ENCODE peak calls at places on chromosomes 11 and 22, in four cellular contexts. L is body of pancreas, I is A549, H is right lobe of liver. R is an unnamed sample.

GRCh38 chr22:49535126-49535525 is 292.5 kb downstream of the BRD1 start:
- DNase-seq in I (no peak), H (no peak), L (peak; percentile 3), R (no peak)

GRCh38 chr11:106077609-106078517 is at the start of gene AASDHPPT:
- DNase-seq in L (peak; percentile 43), H (no peak), I (peak; percentile 1), R (no peak)

GRCh38 chr11:8092587-8093424 is 11.8 kb downstream of the TUB start:
- DNase-seq in I (peak; percentile 85), L (peak; percentile 76), H (no peak), R (peak; percentile 28)

GRCh38 chr11:76686261-76687079 is 15.9 kb upstream of the LRRC32 start:
- DNase-seq in H (no peak), L (no peak), I (no peak), R (no peak)

GRCh38 chr11:59025097-59025496 is 61.0 kb upstream of the GLYATL1B start:
- DNase-seq in I (no peak), H (no peak), L (no peak), R (no peak)

GRCh38 chr22:30878516-30879365 is 89.8 kb downstream of the MORC2 start:
- DNase-seq in I (no peak), L (no peak), H (peak; percentile 42), R (no peak)

GRCh38 chr11:19953909-19954308 is 206.4 kb downstream of the DBX1 start:
- DNase-seq in L (peak; percentile 66), H (no peak), I (peak; percentile 64), R (no peak)

GRCh38 chr11:125412509-125412908 is 83.6 kb downstream of the FEZ1 start:
- DNase-seq in H (no peak), I (no peak), L (no peak), R (no peak)

GRCh38 chr11:1163321-1163910 is 5.7 kb downstream of the MUC5AC start:
- DNase-seq in L (no peak), I (no peak), H (peak; percentile 37), R (no peak)

GRCh38 chr11:589798-590197 is 13.5 kb downstream of the PHRF1 start:
- DNase-seq in I (no peak), L (no peak), H (no peak), R (no peak)

GRCh38 chr11:45646275-45646970 is 19.0 kb downstream of the CHST1 start:
- DNase-seq in L (no peak), H (peak; percentile 31), I (no peak), R (no peak)

GRCh38 chr11:134502153-134502550 is 90.1 kb upstream of the B3GAT1 start:
- DNase-seq in I (no peak), L (no peak), H (no peak), R (no peak)

GRCh38 chr11:63845305-63845704 is 6.4 kb downstream of the MARK2 start:
- DNase-seq in H (no peak), L (no peak), I (no peak), R (peak; percentile 38)

GRCh38 chr22:49694462-49695260 is 133.0 kb downstream of the BRD1 start:
- DNase-seq in I (no peak), H (no peak), L (no peak), R (no peak)

GRCh38 chr11:67031791-67032561 is 9.0 kb downstream of the SYT12 start:
- DNase-seq in I (no peak), H (no peak), L (no peak), R (peak; percentile 98)

GRCh38 chr11:74466916-74467885 is at the start of gene KCNE3:
- DNase-seq in H (peak; percentile 65), L (peak; percentile 52), I (no peak), R (no peak)

GRCh38 chr22:42188808-42189447 is 58.3 kb upstream of the CYP2D6 start:
- DNase-seq in H (no peak), I (peak; percentile 36), L (no peak), R (peak; percentile 14)

GRCh38 chr22:30866811-30867271 is 101.7 kb downstream of the MORC2 start:
- DNase-seq in L (no peak), I (peak; percentile 15), H (peak; percentile 35), R (no peak)

GRCh38 chr11:68354181-68354872 is 41.9 kb downstream of the LRP5 start:
- DNase-seq in L (peak; percentile 94), I (peak; percentile 98), H (peak; percentile 79), R (peak; percentile 98)

GRCh38 chr11:69918938-69919650 is 99.9 kb upstream of the FGF3 start:
- DNase-seq in I (peak; percentile 65), L (peak; percentile 75), H (peak; percentile 81), R (peak; percentile 87)

DNA sequence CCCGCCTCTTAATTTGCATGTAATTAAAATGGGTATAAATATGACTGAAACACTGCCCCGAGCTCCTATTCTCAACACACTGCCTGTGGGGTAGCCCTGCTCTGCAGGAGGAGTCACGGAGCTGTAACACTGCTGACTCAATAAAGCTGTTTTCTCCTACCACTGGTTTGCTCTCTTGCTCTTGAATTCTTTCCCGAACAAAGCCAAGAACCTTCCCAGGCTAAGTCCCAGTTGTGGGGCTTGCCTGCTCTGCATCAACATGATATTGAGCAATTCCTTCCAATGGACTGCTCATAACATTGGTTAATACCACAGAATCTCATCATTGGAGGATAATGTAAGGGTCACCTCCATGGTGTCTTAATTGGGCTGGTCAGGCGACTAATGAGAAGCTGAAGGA is 114.4 kb downstream of the FBXO7 start:
- DNase-seq in L (no peak), I (no peak), H (no peak), R (no peak)
- H3K27ac ChIP-seq in L (no peak overlapping the region), I (no peak overlapping the region), H (no peak overlapping the region), R (no peak overlapping the region)

GRCh38 chr11:65522640-65523322 is 2.1 kb upstream of the SCYL1 start:
- DNase-seq in H (peak; percentile 43), L (no peak), I (no peak), R (no peak)
- H3K4me3 ChIP-seq in H (no peak overlapping the region), L (no peak overlapping the region), I (no peak overlapping the region), R (no peak overlapping the region)

GRCh38 chr11:27354359-27354965 is 8.6 kb downstream of the CCDC34 start:
- DNase-seq in I (no peak), L (no peak), H (no peak), R (no peak)
- H3K27ac ChIP-seq in I (peak overlapping the region; percentile 54), L (peak overlapping the region; percentile 52), H (no peak overlapping the region), R (no peak overlapping the region)

GRCh38 chr22:26409705-26410376 is 19.2 kb upstream of the ASPHD2 start:
- DNase-seq in I (no peak), L (no peak), H (no peak), R (no peak)
- H3K4me3 ChIP-seq in I (no peak overlapping the region), L (no peak overlapping the region), H (no peak overlapping the region), R (no peak overlapping the region)

DNA sequence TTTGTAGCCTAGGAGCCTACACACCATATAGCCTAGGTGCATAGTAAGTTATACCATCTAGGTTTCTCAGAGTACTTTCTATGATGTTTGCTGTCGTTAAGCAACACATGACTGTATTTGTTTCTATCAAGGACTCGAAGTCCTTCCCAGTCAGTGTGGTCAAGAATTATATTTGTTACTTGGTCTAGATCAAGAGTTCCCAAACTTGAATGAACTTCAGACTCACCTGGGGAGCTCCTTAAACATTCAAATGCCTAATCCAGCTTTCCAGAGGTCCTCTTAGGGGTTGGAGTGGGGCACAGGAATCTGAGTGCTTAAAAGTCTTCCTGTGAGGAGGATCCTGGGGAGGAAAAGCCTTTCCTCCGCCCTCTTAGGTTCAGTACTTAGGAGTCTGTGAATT is 41.5 kb upstream of the PAMR1 start:
- DNase-seq in H (no peak), I (no peak), L (no peak), R (no peak)
- H3K27ac ChIP-seq in H (no peak overlapping the region), I (no peak overlapping the region), L (no peak overlapping the region), R (no peak overlapping the region)

DNA sequence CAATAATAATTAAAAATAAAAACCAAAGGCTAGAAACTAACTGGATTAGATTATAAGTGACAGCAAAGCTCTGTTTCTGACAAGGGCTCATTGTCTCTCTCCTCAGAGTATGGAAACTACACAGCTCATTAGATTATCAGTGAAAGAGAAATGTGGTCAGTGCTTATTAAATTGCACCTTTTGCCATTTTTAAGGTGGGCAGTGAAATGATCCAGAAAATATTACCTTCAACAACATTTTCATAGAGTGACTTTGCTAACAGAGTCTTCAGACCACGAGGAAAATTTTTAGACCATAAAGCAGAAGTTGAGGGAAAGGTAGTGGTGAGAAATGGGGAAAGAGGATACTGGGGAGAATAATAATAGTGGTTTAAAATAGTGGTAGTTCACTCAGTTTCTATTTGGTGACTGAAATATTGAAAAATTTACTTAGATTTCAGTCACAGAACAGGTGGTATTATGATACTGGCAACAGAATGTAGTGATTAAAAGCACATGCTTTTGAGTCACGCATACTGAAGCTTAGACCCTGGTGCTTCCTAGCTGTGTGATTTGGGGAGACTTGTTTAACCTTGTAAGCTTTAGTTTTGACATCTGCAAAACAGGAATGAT is 684.0 kb upstream of the CCDC90B start:
- DNase-seq in H (no peak), L (no peak), I (no peak), R (no peak)
- H3K4me3 ChIP-seq in H (no peak overlapping the region), L (no peak overlapping the region), I (no peak overlapping the region), R (no peak overlapping the region)

GRCh38 chr11:2752204-2752772 is 52.5 kb upstream of the KCNQ1OT1 start:
- DNase-seq in I (no peak), H (no peak), L (peak; percentile 3), R (peak; percentile 65)
- H3K27ac ChIP-seq in I (no peak overlapping the region), H (no peak overlapping the region), L (no peak overlapping the region), R (peak overlapping the region; percentile 13)

GRCh38 chr11:62026739-62027138 is 59.3 kb upstream of the FTH1 start:
- DNase-seq in I (no peak), H (no peak), L (no peak), R (no peak)
- H3K4me3 ChIP-seq in I (no peak overlapping the region), H (no peak overlapping the region), L (no peak overlapping the region), R (no peak overlapping the region)

GRCh38 chr22:35638408-35638807 is 9.8 kb upstream of the APOL6 start:
- DNase-seq in H (no peak), L (peak; percentile 46), I (no peak), R (peak; percentile 62)
- H3K27ac ChIP-seq in H (peak overlapping the region; percentile 40), L (no peak overlapping the region), I (no peak overlapping the region), R (peak overlapping the region; percentile 47)

GRCh38 chr11:126416542-126417090 is 61.1 kb downstream of the ST3GAL4 start:
- DNase-seq in I (no peak), L (peak; percentile 88), H (peak; percentile 90), R (no peak)
- H3K4me3 ChIP-seq in I (no peak overlapping the region), L (no peak overlapping the region), H (peak overlapping the region; percentile 50), R (no peak overlapping the region)